ENCODE peak calls at places on chromosomes 12 and 14, in four cellular contexts. One of them, this sample, is unnamed.
A peak's percentile ranks its signal among the peaks of the same experiment; 100 is the strongest.

GRCh38 chr12:69679119-69679518 is 20.0 kb downstream of the BEST3 start:
- DNase-seq in suprapubic skin: no peak
- DNase-seq in HCT116: no peak
- DNase-seq in HL-60: no peak
- DNase-seq in this sample: no peak

GRCh38 chr12:87025976-87026375 is 769.8 kb upstream of the MGAT4C start:
- DNase-seq in suprapubic skin: no peak
- DNase-seq in HCT116: no peak
- DNase-seq in HL-60: no peak
- DNase-seq in this sample: no peak

GRCh38 chr14:54730156-54730961 is 163.4 kb downstream of the SAMD4A start:
- DNase-seq in HL-60: peak; percentile 1
- DNase-seq in suprapubic skin: no peak
- DNase-seq in HCT116: no peak
- DNase-seq in this sample: no peak

GRCh38 chr14:93929657-93930056 is 2.5 kb downstream of the FAM181A start:
- DNase-seq in HL-60: no peak
- DNase-seq in HCT116: no peak
- DNase-seq in suprapubic skin: no peak
- DNase-seq in this sample: no peak

GRCh38 chr12:92224685-92225331 is 79.2 kb upstream of the BTG1 start:
- DNase-seq in suprapubic skin: no peak
- DNase-seq in HL-60: no peak
- DNase-seq in HCT116: no peak
- DNase-seq in this sample: no peak

GRCh38 chr12:97748298-97748697 is 285.7 kb downstream of the RMST start:
- DNase-seq in HCT116: no peak
- DNase-seq in suprapubic skin: no peak
- DNase-seq in HL-60: no peak
- DNase-seq in this sample: no peak

GRCh38 chr12:7907009-7907408 is 29.0 kb downstream of the SLC2A3 start:
- DNase-seq in HL-60: peak; percentile 44
- DNase-seq in HCT116: peak; percentile 56
- DNase-seq in suprapubic skin: no peak
- DNase-seq in this sample: no peak

GRCh38 chr12:57724936-57725740 is 13.4 kb downstream of the AGAP2 start:
- DNase-seq in HL-60: no peak
- DNase-seq in suprapubic skin: no peak
- DNase-seq in HCT116: no peak
- DNase-seq in this sample: peak; percentile 14

GRCh38 chr12:38911611-38912010 is 6.2 kb upstream of the CPNE8 start:
- DNase-seq in HL-60: no peak
- DNase-seq in HCT116: no peak
- DNase-seq in suprapubic skin: no peak
- DNase-seq in this sample: no peak

GRCh38 chr12:18676112-18676511 is 61.7 kb downstream of the PLCZ1 start:
- DNase-seq in HCT116: no peak
- DNase-seq in HL-60: no peak
- DNase-seq in suprapubic skin: no peak
- DNase-seq in this sample: no peak

GRCh38 chr12:58368001-58368400 is 426.6 kb downstream of the ATP23 start:
- DNase-seq in HL-60: no peak
- DNase-seq in HCT116: no peak
- DNase-seq in suprapubic skin: no peak
- DNase-seq in this sample: no peak

GRCh38 chr14:53295985-53296582 is 143.0 kb upstream of the DDHD1 start:
- DNase-seq in HL-60: peak; percentile 12
- DNase-seq in HCT116: peak; percentile 23
- DNase-seq in suprapubic skin: no peak
- DNase-seq in this sample: no peak
- H3K27me3 ChIP-seq in HL-60: no peaks in the 10 kb centered on the region
- H3K27me3 ChIP-seq in HCT116: no peaks in the 10 kb centered on the region
- H3K27me3 ChIP-seq in suprapubic skin: no peaks in the 10 kb centered on the region
- H3K27me3 ChIP-seq in this sample: no peaks in the 10 kb centered on the region

GRCh38 chr12:107081778-107082177 is 11.6 kb downstream of the CRY1 start:
- DNase-seq in HL-60: no peak
- DNase-seq in HCT116: no peak
- DNase-seq in suprapubic skin: no peak
- DNase-seq in this sample: no peak

GRCh38 chr12:107079172-107080011 is 14.0 kb downstream of the CRY1 start:
- DNase-seq in HL-60: peak; percentile 3
- DNase-seq in HCT116: no peak
- DNase-seq in suprapubic skin: no peak
- DNase-seq in this sample: no peak
- TF ChIP-seq CTCF in HL-60: peak; percentile 44
- TF ChIP-seq CTCF in HCT116: peak; percentile 65
- TF ChIP-seq CTCF in suprapubic skin: no peak
- TF ChIP-seq CTCF in this sample: peak; percentile 18

GRCh38 chr12:46517579-46517962 is 145.0 kb upstream of the SLC38A2 start:
- DNase-seq in suprapubic skin: no peak
- DNase-seq in HL-60: no peak
- DNase-seq in HCT116: no peak
- DNase-seq in this sample: no peak

GRCh38 chr12:46515829-46516228 is 143.3 kb upstream of the SLC38A2 start:
- DNase-seq in HL-60: no peak
- DNase-seq in suprapubic skin: no peak
- DNase-seq in HCT116: no peak
- DNase-seq in this sample: no peak

GRCh38 chr12:46516238-46516932 is 143.8 kb upstream of the SLC38A2 start:
- DNase-seq in HL-60: no peak
- DNase-seq in HCT116: no peak
- DNase-seq in suprapubic skin: no peak
- DNase-seq in this sample: no peak

GRCh38 chr12:46518184-46518583 is 145.6 kb upstream of the SLC38A2 start:
- DNase-seq in HL-60: no peak
- DNase-seq in suprapubic skin: no peak
- DNase-seq in HCT116: no peak
- DNase-seq in this sample: no peak

GRCh38 chr12:46516933-46517578 is 144.5 kb upstream of the SLC38A2 start:
- DNase-seq in HCT116: no peak
- DNase-seq in suprapubic skin: no peak
- DNase-seq in HL-60: no peak
- DNase-seq in this sample: no peak
- TF ChIP-seq POLR2AphosphoS5 in HCT116: no peak
- TF ChIP-seq POLR2AphosphoS5 in suprapubic skin: no peak
- TF ChIP-seq POLR2AphosphoS5 in HL-60: no peak
- TF ChIP-seq POLR2AphosphoS5 in this sample: no peak

GRCh38 chr12:3365416-3366385 is 125.3 kb upstream of the PRMT8 start:
- DNase-seq in HCT116: no peak
- DNase-seq in HL-60: no peak
- DNase-seq in suprapubic skin: no peak
- DNase-seq in this sample: no peak

GRCh38 chr12:3364226-3364625 is 126.8 kb upstream of the PRMT8 start:
- DNase-seq in suprapubic skin: no peak
- DNase-seq in HL-60: no peak
- DNase-seq in HCT116: no peak
- DNase-seq in this sample: no peak

GRCh38 chr12:3366451-3367155 is 124.4 kb upstream of the PRMT8 start:
- DNase-seq in suprapubic skin: no peak
- DNase-seq in HL-60: no peak
- DNase-seq in HCT116: no peak
- DNase-seq in this sample: no peak

GRCh38 chr12:3363608-3364007 is 127.4 kb upstream of the PRMT8 start:
- DNase-seq in suprapubic skin: no peak
- DNase-seq in HL-60: no peak
- DNase-seq in HCT116: no peak
- DNase-seq in this sample: no peak

GRCh38 chr12:3364661-3365264 is 126.2 kb upstream of the PRMT8 start:
- DNase-seq in HL-60: no peak
- DNase-seq in HCT116: no peak
- DNase-seq in suprapubic skin: no peak
- DNase-seq in this sample: no peak
- H3K27me3 ChIP-seq in HL-60: peaks cover 33% of the 10 kb centered on the region
- H3K27me3 ChIP-seq in HCT116: no peaks in the 10 kb centered on the region
- H3K27me3 ChIP-seq in suprapubic skin: peaks cover 59% of the 10 kb centered on the region
- H3K27me3 ChIP-seq in this sample: no peaks in the 10 kb centered on the region

GRCh38 chr12:112299704-112300103 is 82.5 kb downstream of the HECTD4 start:
- DNase-seq in suprapubic skin: no peak
- DNase-seq in HCT116: no peak
- DNase-seq in HL-60: no peak
- DNase-seq in this sample: no peak

GRCh38 chr12:112294793-112295192 is 87.4 kb downstream of the HECTD4 start:
- DNase-seq in suprapubic skin: no peak
- DNase-seq in HL-60: no peak
- DNase-seq in HCT116: peak; percentile 15
- DNase-seq in this sample: no peak

GRCh38 chr12:112297188-112297587 is 85.0 kb downstream of the HECTD4 start:
- DNase-seq in suprapubic skin: no peak
- DNase-seq in HL-60: no peak
- DNase-seq in HCT116: no peak
- DNase-seq in this sample: no peak

GRCh38 chr12:112296183-112296582 is 86.0 kb downstream of the HECTD4 start:
- DNase-seq in suprapubic skin: no peak
- DNase-seq in HL-60: no peak
- DNase-seq in HCT116: no peak
- DNase-seq in this sample: no peak
- TF ChIP-seq CTCF in suprapubic skin: no peak
- TF ChIP-seq CTCF in HL-60: no peak
- TF ChIP-seq CTCF in HCT116: no peak
- TF ChIP-seq CTCF in this sample: no peak

DNA sequence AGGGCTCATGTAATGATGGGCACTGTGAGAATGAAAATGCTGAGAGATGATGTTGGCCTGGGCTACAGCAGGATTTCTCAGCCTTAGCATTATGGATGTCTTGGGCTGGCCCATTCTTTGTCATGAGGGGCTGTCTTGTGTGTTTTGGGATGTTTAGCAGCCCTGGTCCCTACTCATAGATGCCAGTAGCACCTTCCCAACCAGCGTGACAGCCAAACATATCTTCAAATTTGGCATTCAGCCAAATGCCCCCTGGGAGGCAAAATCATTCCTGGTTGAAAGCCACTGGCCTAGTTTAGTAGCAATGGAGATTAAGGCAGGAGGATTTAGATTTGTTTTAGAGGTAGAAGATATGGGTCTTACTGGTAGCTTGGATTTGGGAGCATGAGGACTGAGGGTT is 26.6 kb downstream of the UBE3B start:
- DNase-seq in HCT116: no peak
- DNase-seq in HL-60: no peak
- DNase-seq in suprapubic skin: no peak
- DNase-seq in this sample: no peak
- TF ChIP-seq POLR2AphosphoS5 in HCT116: no peak
- TF ChIP-seq POLR2AphosphoS5 in HL-60: no peak
- TF ChIP-seq POLR2AphosphoS5 in suprapubic skin: no peak
- TF ChIP-seq POLR2AphosphoS5 in this sample: no peak

DNA sequence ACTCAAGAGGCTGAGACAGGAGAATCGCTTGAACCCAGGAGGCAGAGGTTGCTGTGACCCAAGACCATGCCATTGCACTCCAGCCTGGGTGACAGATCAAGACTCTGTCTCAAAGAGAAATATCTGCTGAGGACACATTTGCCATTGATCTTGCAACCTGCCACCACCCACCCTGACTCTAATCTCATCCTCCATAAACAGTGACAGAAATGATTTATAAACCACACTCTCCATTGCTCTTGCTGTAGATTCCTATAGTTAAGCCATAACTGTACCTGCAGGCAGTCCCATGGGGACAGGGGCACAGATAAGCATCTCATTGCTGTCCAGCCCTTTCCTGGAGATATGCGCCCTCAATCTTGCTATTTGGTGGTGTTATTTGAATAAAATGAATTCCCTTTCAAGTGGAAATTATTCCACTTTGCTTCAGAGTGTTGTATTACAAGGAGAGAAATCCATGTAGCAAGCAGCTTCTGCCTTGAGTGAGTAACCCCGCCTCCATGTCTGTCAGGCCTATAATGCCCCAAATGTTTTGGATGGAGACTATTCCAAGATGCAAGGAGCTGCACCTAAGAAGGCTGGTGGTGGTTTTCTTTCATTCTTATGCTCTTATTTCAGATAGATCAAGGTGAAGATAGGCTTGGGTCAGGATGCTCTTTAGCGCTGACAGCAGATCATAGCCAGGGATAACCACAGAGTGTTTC is 3.0 kb upstream of the ZDHHC22 start:
- DNase-seq in suprapubic skin: no peak
- DNase-seq in HL-60: no peak
- DNase-seq in HCT116: no peak
- DNase-seq in this sample: no peak
- H3K27me3 ChIP-seq in suprapubic skin: peaks cover 78% of the 10 kb centered on the region
- H3K27me3 ChIP-seq in HL-60: peaks cover 7% of the 10 kb centered on the region
- H3K27me3 ChIP-seq in HCT116: peaks cover 13% of the 10 kb centered on the region
- H3K27me3 ChIP-seq in this sample: peaks cover 56% of the 10 kb centered on the region

DNA sequence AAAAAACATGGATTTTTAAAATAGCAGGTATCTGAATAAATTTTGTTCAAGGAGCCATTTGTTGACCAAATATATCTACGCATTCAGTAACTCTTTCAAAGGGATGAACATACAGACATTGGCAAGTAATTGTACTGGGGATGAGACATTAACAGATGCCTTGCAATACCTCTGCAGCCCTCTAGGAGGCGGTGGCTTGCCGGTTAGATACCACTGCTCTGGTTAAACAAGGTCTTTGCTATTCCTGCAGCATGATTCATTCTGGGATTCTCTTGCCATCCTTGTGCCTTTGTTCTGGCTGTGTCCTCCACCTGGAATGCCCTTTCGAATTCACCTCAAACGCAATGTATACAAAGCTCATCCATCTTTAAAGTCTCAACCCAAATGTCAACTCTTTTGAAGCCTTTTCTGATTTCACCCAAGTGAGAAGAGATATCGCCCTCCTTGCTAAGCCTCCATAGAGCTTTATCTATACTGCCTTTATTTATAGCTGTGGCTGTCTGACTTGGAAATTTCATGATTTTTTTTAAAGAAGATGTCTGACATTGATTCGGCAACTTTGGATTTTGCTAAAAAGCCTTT is 131.0 kb upstream of the SRRM4 start:
- DNase-seq in suprapubic skin: no peak
- DNase-seq in HCT116: peak; percentile 13
- DNase-seq in HL-60: peak; percentile 17
- DNase-seq in this sample: no peak
- TF ChIP-seq CTCF in suprapubic skin: no peak
- TF ChIP-seq CTCF in HCT116: peak; percentile 94
- TF ChIP-seq CTCF in HL-60: peak; percentile 81
- TF ChIP-seq CTCF in this sample: peak; percentile 18

This sample was measured in breast epithelium.